ENCODE peak calls at places on chromosomes 3 and 15, in six cellular contexts. One of them, this sample, is unnamed.

GRCh38 chr15:70512772-70513362 is 250.5 kb downstream of the UACA start:
- DNase-seq in stimulated activated CD4-positive, alpha-beta T cell treated with anti-CD3 and anti-CD28 coated beads, Interleukin-1b, Interleukin-23, amount 100 ng/mL, for 24 hours: peak; percentile 49
- DNase-seq in DMS 273 treated with DMSO at 0.1 percent for 48 hours: no peak
- DNase-seq in sciatic nerve: no peak
- DNase-seq in left lobe of liver: no peak
- DNase-seq in left colon: peak; percentile 36
- DNase-seq in this sample: peak; percentile 59

GRCh38 chr15:65204236-65204930 is 6.9 kb downstream of the CILP start:
- DNase-seq in DMS 273 treated with DMSO at 0.1 percent for 48 hours: no peak
- DNase-seq in sciatic nerve: no peak
- DNase-seq in left lobe of liver: no peak
- DNase-seq in stimulated activated CD4-positive, alpha-beta T cell treated with anti-CD3 and anti-CD28 coated beads, Interleukin-1b, Interleukin-23, amount 100 ng/mL, for 24 hours: no peak
- DNase-seq in left colon: no peak
- DNase-seq in this sample: no peak

GRCh38 chr3:14461748-14462324 is 59.4 kb downstream of the SLC6A6 start:
- DNase-seq in DMS 273 treated with DMSO at 0.1 percent for 48 hours: no peak
- DNase-seq in stimulated activated CD4-positive, alpha-beta T cell treated with anti-CD3 and anti-CD28 coated beads, Interleukin-1b, Interleukin-23, amount 100 ng/mL, for 24 hours: no peak
- DNase-seq in left lobe of liver: no peak
- DNase-seq in sciatic nerve: no peak
- DNase-seq in left colon: peak; percentile 75
- DNase-seq in this sample: peak; percentile 64

GRCh38 chr3:134094491-134094890 is 64.8 kb upstream of the SLCO2A1 start:
- DNase-seq in sciatic nerve: no peak
- DNase-seq in stimulated activated CD4-positive, alpha-beta T cell treated with anti-CD3 and anti-CD28 coated beads, Interleukin-1b, Interleukin-23, amount 100 ng/mL, for 24 hours: no peak
- DNase-seq in left colon: no peak
- DNase-seq in left lobe of liver: no peak
- DNase-seq in DMS 273 treated with DMSO at 0.1 percent for 48 hours: no peak
- DNase-seq in this sample: peak; percentile 97

GRCh38 chr3:126495786-126496185 is 20.1 kb upstream of the ZXDC start:
- DNase-seq in DMS 273 treated with DMSO at 0.1 percent for 48 hours: no peak
- DNase-seq in sciatic nerve: no peak
- DNase-seq in left colon: no peak
- DNase-seq in left lobe of liver: no peak
- DNase-seq in stimulated activated CD4-positive, alpha-beta T cell treated with anti-CD3 and anti-CD28 coated beads, Interleukin-1b, Interleukin-23, amount 100 ng/mL, for 24 hours: no peak
- DNase-seq in this sample: no peak

GRCh38 chr3:80424951-80425350 is 657.2 kb upstream of the ROBO1 start:
- DNase-seq in stimulated activated CD4-positive, alpha-beta T cell treated with anti-CD3 and anti-CD28 coated beads, Interleukin-1b, Interleukin-23, amount 100 ng/mL, for 24 hours: no peak
- DNase-seq in DMS 273 treated with DMSO at 0.1 percent for 48 hours: no peak
- DNase-seq in sciatic nerve: no peak
- DNase-seq in left lobe of liver: no peak
- DNase-seq in left colon: no peak
- DNase-seq in this sample: no peak

GRCh38 chr3:174874258-174874657 is 15.1 kb downstream of the NAALADL2 start:
- DNase-seq in left colon: no peak
- DNase-seq in sciatic nerve: no peak
- DNase-seq in left lobe of liver: no peak
- DNase-seq in DMS 273 treated with DMSO at 0.1 percent for 48 hours: no peak
- DNase-seq in stimulated activated CD4-positive, alpha-beta T cell treated with anti-CD3 and anti-CD28 coated beads, Interleukin-1b, Interleukin-23, amount 100 ng/mL, for 24 hours: no peak
- DNase-seq in this sample: no peak

GRCh38 chr15:98433856-98434255 is 214.5 kb upstream of the IGF1R start:
- DNase-seq in left colon: no peak
- DNase-seq in sciatic nerve: no peak
- DNase-seq in left lobe of liver: no peak
- DNase-seq in stimulated activated CD4-positive, alpha-beta T cell treated with anti-CD3 and anti-CD28 coated beads, Interleukin-1b, Interleukin-23, amount 100 ng/mL, for 24 hours: no peak
- DNase-seq in DMS 273 treated with DMSO at 0.1 percent for 48 hours: no peak
- DNase-seq in this sample: no peak

GRCh38 chr3:105791919-105792786 is 76.7 kb downstream of the CBLB start:
- DNase-seq in sciatic nerve: peak; percentile 82
- DNase-seq in left lobe of liver: no peak
- DNase-seq in stimulated activated CD4-positive, alpha-beta T cell treated with anti-CD3 and anti-CD28 coated beads, Interleukin-1b, Interleukin-23, amount 100 ng/mL, for 24 hours: no peak
- DNase-seq in DMS 273 treated with DMSO at 0.1 percent for 48 hours: no peak
- DNase-seq in left colon: no peak
- DNase-seq in this sample: peak; percentile 97

GRCh38 chr15:89760303-89761008 is 9.4 kb upstream of the MESP1 start:
- DNase-seq in left colon: peak; percentile 90
- DNase-seq in stimulated activated CD4-positive, alpha-beta T cell treated with anti-CD3 and anti-CD28 coated beads, Interleukin-1b, Interleukin-23, amount 100 ng/mL, for 24 hours: peak; percentile 50
- DNase-seq in sciatic nerve: peak; percentile 89
- DNase-seq in left lobe of liver: peak; percentile 80
- DNase-seq in DMS 273 treated with DMSO at 0.1 percent for 48 hours: no peak
- DNase-seq in this sample: peak; percentile 73

GRCh38 chr3:188719545-188719944 is 452.2 kb upstream of the TPRG1 start:
- DNase-seq in left lobe of liver: no peak
- DNase-seq in stimulated activated CD4-positive, alpha-beta T cell treated with anti-CD3 and anti-CD28 coated beads, Interleukin-1b, Interleukin-23, amount 100 ng/mL, for 24 hours: no peak
- DNase-seq in sciatic nerve: no peak
- DNase-seq in DMS 273 treated with DMSO at 0.1 percent for 48 hours: no peak
- DNase-seq in left colon: no peak
- DNase-seq in this sample: no peak

GRCh38 chr3:73292241-73292640 is 230.8 kb downstream of the EBLN2 start:
- DNase-seq in stimulated activated CD4-positive, alpha-beta T cell treated with anti-CD3 and anti-CD28 coated beads, Interleukin-1b, Interleukin-23, amount 100 ng/mL, for 24 hours: no peak
- DNase-seq in DMS 273 treated with DMSO at 0.1 percent for 48 hours: no peak
- DNase-seq in left lobe of liver: no peak
- DNase-seq in sciatic nerve: no peak
- DNase-seq in left colon: peak; percentile 6
- DNase-seq in this sample: no peak